ENCODE peak calls at places on chromosomes 6 and 20, in five cellular contexts. Q, B, Y, E and W are unnamed samples.

GRCh38 chr6:147166360-147166944 is 37.8 kb upstream of the STXBP5 start:
- DNase-seq in Q (no peak), Y (no peak), B (no peak), E (no peak), W (peak; percentile 83)

GRCh38 chr6:109183109-109183508 is 87.8 kb downstream of the CEP57L1 start:
- DNase-seq in Y (no peak), B (no peak), Q (no peak), E (no peak), W (no peak)

GRCh38 chr6:15305909-15306308 is 60.0 kb downstream of the JARID2 start:
- DNase-seq in Y (no peak), E (no peak), Q (no peak), B (no peak), W (no peak)

GRCh38 chr20:25624500-25624939 is 706 bp upstream of the NANP start:
- DNase-seq in Y (no peak), B (no peak), Q (no peak), E (no peak), W (no peak)

GRCh38 chr20:25574411-25574810 is 10.9 kb downstream of the NINL start:
- DNase-seq in E (no peak), B (no peak), Y (no peak), Q (no peak), W (peak; percentile 19)

GRCh38 chr6:78476561-78476960 is 390.8 kb upstream of the IRAK1BP1 start:
- DNase-seq in B (no peak), Y (no peak), E (no peak), Q (no peak), W (no peak)

GRCh38 chr20:25280051-25280573 is 32.2 kb downstream of the PYGB start:
- DNase-seq in Q (peak; percentile 74), Y (peak; percentile 79), E (no peak), B (peak; percentile 32), W (peak; percentile 75)

GRCh38 chr6:47126647-47127339 is 84.7 kb upstream of the ADGRF1 start:
- DNase-seq in Y (no peak), B (no peak), Q (no peak), E (no peak), W (peak; percentile 37)

GRCh38 chr6:100449239-100449691 is 15.5 kb downstream of the SIM1 start:
- DNase-seq in Y (no peak), Q (no peak), E (no peak), B (no peak), W (no peak)

GRCh38 chr20:19658137-19658536 is 99.9 kb upstream of the RIN2 start:
- DNase-seq in Q (no peak), Y (peak; percentile 28), B (no peak), E (no peak), W (no peak)

GRCh38 chr6:108363756-108364356 is 69.0 kb downstream of the AFG1L start:
- DNase-seq in E (no peak), Y (no peak), B (no peak), Q (no peak), W (no peak)

GRCh38 chr20:38330638-38331037 is 15.6 kb upstream of the LBP start:
- DNase-seq in B (no peak), Y (no peak), E (no peak), Q (no peak), W (no peak)

GRCh38 chr6:133814235-133814634 is 74.7 kb upstream of the TCF21 start:
- DNase-seq in Q (no peak), E (no peak), B (no peak), Y (no peak), W (no peak)

GRCh38 chr6:165970001-165970400 is 197.7 kb downstream of the TBXT start:
- DNase-seq in B (no peak), Y (no peak), Q (no peak), E (no peak), W (no peak)

GRCh38 chr6:81700414-81700813 is 52.1 kb downstream of the TENT5A start:
- DNase-seq in E (no peak), B (no peak), Q (no peak), Y (no peak), W (no peak)

GRCh38 chr20:37095108-37095608 is 639 bp downstream of the RBL1 start:
- DNase-seq in B (no peak), E (no peak), Q (no peak), Y (no peak), W (peak; percentile 16)

GRCh38 chr6:331622-332521 is 39.6 kb downstream of the DUSP22 start:
- DNase-seq in Q (no peak), B (no peak), Y (no peak), E (no peak), W (no peak)

GRCh38 chr20:17710379-17711305 is 10.9 kb downstream of the BANF2 start:
- DNase-seq in B (peak; percentile 26), E (no peak), Y (no peak), Q (no peak), W (no peak)

DNA sequence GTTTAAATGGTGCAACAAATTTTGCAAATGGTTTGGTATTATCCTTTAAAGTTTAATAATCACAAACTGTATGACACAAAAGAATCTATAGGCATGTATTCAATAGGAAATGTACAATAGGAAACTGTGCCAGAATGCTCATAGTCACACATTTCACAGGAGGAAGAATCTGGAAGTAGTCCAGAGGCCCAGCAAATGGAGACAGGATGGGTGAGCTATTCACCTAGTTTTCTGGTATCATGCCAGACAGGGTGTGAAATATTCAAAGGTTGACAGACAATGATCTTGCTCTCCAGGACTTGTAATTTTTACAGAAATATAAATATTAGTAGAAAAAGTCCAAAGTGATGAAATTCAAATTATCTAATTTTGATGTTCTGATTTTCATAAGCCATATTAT is 520.1 kb upstream of the IMPG1 start:
- DNase-seq in Y (no peak), B (no peak), Q (no peak), E (no peak), W (no peak)
- H3K27me3 ChIP-seq in Y (no peaks in the 10 kb centered on the region), B (no peaks in the 10 kb centered on the region), Q (no peaks in the 10 kb centered on the region), E (no peaks in the 10 kb centered on the region), W (no peaks in the 10 kb centered on the region)

GRCh38 chr6:110620065-110620464 is 143.7 kb upstream of the SLC22A16 start:
- DNase-seq in Q (no peak), E (no peak), B (no peak), Y (no peak), W (no peak)

GRCh38 chr6:110621061-110621460 is 144.6 kb upstream of the SLC22A16 start:
- DNase-seq in E (no peak), Y (no peak), Q (no peak), B (no peak), W (no peak)

GRCh38 chr6:110619275-110619908 is 143.0 kb upstream of the SLC22A16 start:
- DNase-seq in Q (no peak), B (no peak), E (no peak), Y (no peak), W (no peak)

GRCh38 chr6:110617057-110617456 is 140.6 kb upstream of the SLC22A16 start:
- DNase-seq in B (no peak), Y (no peak), Q (no peak), E (no peak), W (no peak)

DNA sequence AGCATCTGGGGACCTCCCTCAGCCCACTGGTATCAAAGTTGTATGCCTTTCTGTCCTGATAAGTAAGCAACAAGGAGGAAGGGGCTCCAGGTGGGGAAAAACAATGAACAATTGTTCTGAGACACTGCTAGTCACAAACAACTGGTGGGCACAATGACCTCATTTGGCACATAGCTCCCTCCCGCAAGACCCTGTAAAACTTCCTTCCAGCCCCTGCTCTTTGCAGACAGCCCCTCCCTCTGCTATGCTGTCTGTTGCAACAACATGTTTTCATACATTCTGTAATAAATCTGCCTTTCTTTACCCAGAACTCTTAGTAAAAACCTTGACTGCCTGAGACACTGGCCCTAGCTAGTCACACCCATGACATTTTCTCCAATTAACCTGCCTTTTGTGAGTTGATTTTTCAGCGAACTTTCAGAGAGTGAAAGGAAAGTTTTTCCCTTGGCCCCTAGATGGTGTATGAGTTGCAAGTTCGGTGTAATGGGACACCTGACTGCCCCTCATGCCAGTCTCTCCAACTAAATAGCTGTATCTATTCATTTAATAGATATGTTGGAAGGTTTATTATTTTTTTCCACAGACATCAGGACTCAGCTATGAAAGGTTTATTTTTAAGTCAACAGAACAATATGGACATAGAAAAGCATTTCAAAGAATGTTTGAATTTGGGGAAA is 142.3 kb upstream of the SLC22A16 start:
- DNase-seq in Y (no peak), Q (no peak), E (no peak), B (no peak), W (no peak)
- TF ChIP-seq CTCF in Y (peak; percentile 43), Q (no peak), E (no peak), B (peak; percentile 47), W (peak; percentile 28)

DNA sequence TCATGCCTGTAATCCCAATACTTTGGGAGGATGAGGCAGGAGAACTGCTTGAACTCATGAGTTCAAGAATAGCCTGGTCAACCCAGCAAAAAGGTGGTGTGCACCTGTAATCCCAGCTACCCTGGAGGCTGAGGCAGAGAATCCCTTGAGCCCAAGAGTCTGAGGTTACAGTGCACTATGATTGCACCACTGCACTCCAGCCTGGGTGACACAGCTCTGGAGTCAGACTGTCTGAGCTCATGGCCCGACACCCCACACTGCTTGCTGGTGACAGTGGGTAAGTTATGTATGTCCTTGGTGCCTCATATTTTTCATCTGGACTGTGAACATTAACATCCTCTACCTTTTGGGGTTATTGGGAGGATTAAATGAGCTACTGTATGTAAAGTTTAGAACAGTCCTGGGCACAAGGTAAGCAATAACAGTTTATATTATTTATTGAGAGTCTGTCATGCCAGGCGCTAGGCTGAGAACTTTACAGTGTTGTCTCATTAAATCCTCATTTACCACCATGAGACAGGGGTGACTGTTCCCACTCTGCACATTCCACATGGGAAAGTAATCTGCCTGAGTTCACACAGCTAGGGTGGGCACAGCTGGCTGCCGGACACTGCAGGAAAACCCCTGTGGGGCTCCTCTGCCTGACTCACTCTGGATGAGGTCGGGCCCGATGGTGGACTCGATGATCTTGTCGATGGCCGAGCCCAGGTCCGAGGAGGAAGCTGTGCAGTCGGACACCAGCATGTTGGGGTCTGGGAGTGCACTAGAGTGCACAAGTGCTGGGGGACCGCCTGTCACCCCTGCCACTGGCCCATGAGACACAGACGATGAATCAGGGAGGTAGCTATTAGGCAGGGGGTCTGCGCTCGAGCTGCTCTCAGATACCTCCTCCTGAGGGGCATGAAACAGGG is 2.9 kb downstream of the ZNF335 start:
- DNase-seq in Q (peak; percentile 69), E (no peak), Y (no peak), B (no peak), W (no peak)
- H3K4me1 ChIP-seq in Q (peaks cover 24% of the 10 kb centered on the region), E (peaks cover 2% of the 10 kb centered on the region), Y (peaks cover 40% of the 10 kb centered on the region), B (peaks cover 29% of the 10 kb centered on the region), W (peaks cover 4% of the 10 kb centered on the region)

GRCh38 chr20:2698186-2698817 is 5.7 kb downstream of the EBF4 start:
- DNase-seq in Y (peak; percentile 24), Q (peak; percentile 44), E (peak; percentile 26), B (no peak), W (no peak)
- H3K27me3 ChIP-seq in Y (peaks cover 47% of the 10 kb centered on the region), Q (peaks cover 28% of the 10 kb centered on the region), E (no peaks in the 10 kb centered on the region), B (peaks cover 37% of the 10 kb centered on the region), W (peaks cover 13% of the 10 kb centered on the region)